ENCODE peak calls at places on chromosomes 4 and X, in seven cellular contexts. O is activated CD4-positive, alpha-beta T cell treated with anti-CD3 and anti-CD28 coated beads for 1 hour; I is astrocyte of the spinal cord; L is right atrium auricular region; V is CD4-positive, alpha-beta memory T cell; A is Calu3; Y is activated T-helper 1 cell treated with anti-CD3 and anti-CD28 coated beads, Interleukin-2, amount 50 U/mL, for 16 hours. T is an unnamed sample.

GRCh38 chrX:30590368-30590767 is 12.8 kb upstream of the TASL start:
- DNase-seq in O (no peak), L (no peak), V (no peak), I (no peak), Y (no peak), A (no peak), T (no peak)

GRCh38 chr4:185359767-185360446 is 35.8 kb downstream of the LRP2BP start:
- DNase-seq in L (no peak), I (peak; percentile 84), Y (no peak), V (no peak), O (no peak), A (no peak), T (no peak)

GRCh38 chr4:179292443-179292842 is 1850.2 kb upstream of the AGA start:
- DNase-seq in V (no peak), Y (no peak), O (no peak), L (no peak), A (no peak), I (no peak), T (no peak)

GRCh38 chr4:120155287-120155686 is 88.6 kb upstream of the MAD2L1 start:
- DNase-seq in Y (no peak), A (no peak), I (no peak), V (no peak), O (no peak), L (no peak), T (no peak)

GRCh38 chr4:1017706-1018105 is 6.3 kb downstream of the FGFRL1 start:
- DNase-seq in O (no peak), I (no peak), Y (no peak), V (no peak), A (no peak), L (no peak), T (no peak)

GRCh38 chr4:176358083-176358469 is 38.3 kb downstream of the SPCS3 start:
- DNase-seq in V (no peak), I (no peak), L (no peak), A (no peak), O (no peak), Y (no peak), T (no peak)

GRCh38 chr4:8362483-8362882 is 78.0 kb downstream of the ACOX3 start:
- DNase-seq in I (no peak), O (no peak), L (no peak), A (no peak), V (no peak), Y (no peak), T (no peak)

GRCh38 chr4:112560084-112560483 is 44.1 kb upstream of the NEUROG2 start:
- DNase-seq in Y (no peak), L (no peak), O (no peak), A (no peak), I (no peak), V (no peak), T (no peak)

GRCh38 chr4:134906404-134907023 is 704.9 kb upstream of the PABPC4L start:
- DNase-seq in Y (no peak), V (no peak), A (peak; percentile 16), L (no peak), O (no peak), I (peak; percentile 28), T (no peak)

GRCh38 chrX:23844502-23845138 is 61.6 kb downstream of the SAT1 start:
- DNase-seq in O (no peak), A (no peak), Y (no peak), V (no peak), I (no peak), L (no peak), T (peak; percentile 81)

GRCh38 chr4:6198278-6198677 is 2.1 kb downstream of the JAKMIP1 start:
- DNase-seq in A (no peak), V (no peak), L (no peak), O (no peak), I (no peak), Y (no peak), T (no peak)

GRCh38 chrX:56783450-56783831 is 54.4 kb downstream of the NBDY start:
- DNase-seq in V (peak; percentile 78), Y (no peak), O (no peak), L (peak; percentile 78), A (no peak), I (peak; percentile 34), T (no peak)

GRCh38 chr4:150150545-150151156 is 72.4 kb downstream of the DCLK2 start:
- DNase-seq in I (no peak), O (no peak), L (no peak), V (no peak), Y (no peak), A (no peak), T (no peak)

GRCh38 chr4:146367347-146367746 is 153.0 kb downstream of the REELD1 start:
- DNase-seq in Y (no peak), I (no peak), O (no peak), L (no peak), V (no peak), A (no peak), T (no peak)

GRCh38 chrX:149909324-149910177 is 19.8 kb upstream of the HSFX4 start:
- DNase-seq in O (no peak), I (no peak), A (no peak), L (no peak), Y (no peak), V (peak; percentile 33), T (no peak)

GRCh38 chr4:1565598-1566295 is 118.4 kb downstream of the FAM53A start:
- DNase-seq in Y (no peak), A (no peak), I (no peak), L (no peak), O (no peak), V (peak; percentile 42), T (no peak)

GRCh38 chr4:40264995-40265909 is 68.4 kb downstream of the RHOH start:
- DNase-seq in O (no peak), I (peak; percentile 28), L (no peak), Y (no peak), V (peak; percentile 51), A (no peak), T (peak; percentile 45)

GRCh38 chr4:39103291-39103690 is 41.3 kb downstream of the KLHL5 start:
- DNase-seq in Y (no peak), O (no peak), A (no peak), L (no peak), I (no peak), V (no peak), T (no peak)

GRCh38 chr4:2442175-2442993 is 23.6 kb downstream of the CFAP99 start:
- DNase-seq in Y (no peak), I (no peak), V (no peak), A (no peak), L (no peak), O (no peak), T (no peak)

GRCh38 chr4:7070729-7071511 is 3.1 kb upstream of the GRPEL1 start:
- DNase-seq in Y (peak; percentile 87), V (peak; percentile 83), O (peak; percentile 78), L (peak; percentile 85), I (peak; percentile 64), A (peak; percentile 86), T (peak; percentile 89)

GRCh38 chrX:98605941-98606340 is 1722.2 kb downstream of the RPA4 start:
- DNase-seq in L (no peak), Y (no peak), A (no peak), I (no peak), O (no peak), V (no peak), T (no peak)

GRCh38 chr4:83266689-83267088 is 17.9 kb downstream of the COQ2 start:
- DNase-seq in O (no peak), I (no peak), V (peak; percentile 40), Y (no peak), L (no peak), A (no peak), T (no peak)

GRCh38 chr4:10582966-10583365 is 101.6 kb downstream of the CLNK start:
- DNase-seq in I (no peak), V (no peak), Y (no peak), O (no peak), A (no peak), L (no peak), T (no peak)

GRCh38 chr4:37876156-37876555 is 14.7 kb upstream of the TBC1D1 start:
- DNase-seq in I (no peak), V (no peak), A (no peak), O (no peak), L (no peak), Y (no peak), T (peak; percentile 91)

GRCh38 chr4:43223820-43224219 is 331.3 kb downstream of the GRXCR1 start:
- DNase-seq in O (no peak), A (no peak), L (no peak), I (no peak), Y (no peak), V (no peak), T (no peak)

GRCh38 chr4:186624951-186625350 is 69.6 kb upstream of the MTNR1A start:
- DNase-seq in A (no peak), O (no peak), L (no peak), V (no peak), I (peak; percentile 76), Y (no peak), T (no peak)

GRCh38 chr4:98745372-98745771 is 87.0 kb upstream of the TSPAN5 start:
- DNase-seq in V (no peak), L (no peak), A (no peak), I (no peak), Y (no peak), O (no peak), T (peak; percentile 9)